ENCODE peak calls at places on chromosomes 1 and 21, in ten cellular contexts. W is Peyer's patch; S is nephron progenitor cell; J is WTC11; I is CD8-positive, alpha-beta T cell; H is astrocyte of the spinal cord; P is dorsolateral prefrontal cortex; D is GM06990; V is lower leg skin; M is heart right ventricle. Q is an unnamed sample.

GRCh38 chr1:40736085-40736531 is 44.6 kb downstream of the NFYC start:
- DNase-seq in W (no peak), S (no peak), J (no peak), I (no peak), H (peak), P (no peak), D (no peak), V (no peak), M (peak), Q (peak)

GRCh38 chr1:93331412-93331811 is 14.3 kb upstream of the DR1 start:
- DNase-seq in W (no peak), S (no peak), J (no peak), I (no peak), H (no peak), P (no peak), D (no peak), V (no peak), M (no peak), Q (no peak)

GRCh38 chr1:94336991-94337390 is 81.2 kb upstream of the ABCD3 start:
- DNase-seq in W (no peak), S (no peak), J (no peak), I (no peak), H (no peak), P (no peak), D (no peak), V (no peak), M (no peak), Q (no peak)

GRCh38 chr1:51305371-51305823 is 25.0 kb downstream of the TTC39A start:
- DNase-seq in W (peak), S (peak), J (no peak), I (no peak), H (no peak), P (no peak), D (no peak), V (no peak), M (no peak), Q (no peak)

GRCh38 chr1:243420968-243421675 is 165.3 kb downstream of the SDCCAG8 start:
- DNase-seq in W (no peak), S (no peak), J (no peak), I (no peak), H (no peak), P (no peak), D (no peak), V (no peak), M (no peak), Q (peak)

GRCh38 chr1:50422946-50423669 is at the start of gene DMRTA2:
- DNase-seq in W (peak), S (peak), J (peak), I (no peak), H (no peak), P (no peak), D (no peak), V (no peak), M (no peak), Q (peak)

GRCh38 chr1:204338997-204339396 is 20.7 kb downstream of the PLEKHA6 start:
- DNase-seq in W (peak), S (no peak), J (no peak), I (no peak), H (no peak), P (no peak), D (no peak), V (no peak), M (no peak), Q (no peak)

GRCh38 chr1:34642679-34643078 is 112.2 kb upstream of the GJB5 start:
- DNase-seq in W (no peak), S (no peak), J (peak), I (no peak), H (no peak), P (no peak), D (no peak), V (no peak), M (no peak), Q (no peak)

GRCh38 chr1:25912076-25912831 is 6.0 kb upstream of the STMN1 start:
- DNase-seq in W (no peak), S (no peak), J (no peak), I (no peak), H (peak), P (no peak), D (no peak), V (no peak), M (no peak), Q (no peak)

DNA sequence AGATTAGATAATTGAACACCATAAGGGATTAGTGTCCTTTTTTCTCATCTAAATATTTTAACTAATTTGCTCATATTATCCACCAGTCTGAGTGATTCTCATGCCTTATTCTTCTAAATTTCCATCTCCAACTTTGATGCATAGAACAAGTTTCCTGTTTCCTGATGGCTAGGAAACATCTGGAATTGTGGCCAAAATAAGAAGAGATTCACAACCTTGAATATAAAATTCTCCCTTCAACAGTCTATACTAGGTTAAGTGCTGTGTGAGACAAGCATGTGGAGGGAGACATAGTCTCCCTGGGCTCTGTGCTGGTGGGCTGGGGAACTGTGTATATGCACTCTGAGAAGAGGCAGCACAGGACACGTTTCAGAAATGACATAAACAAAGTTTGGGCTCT is 21.6 kb upstream of the ROR1 start:
- DNase-seq in W (no peak), S (no peak), J (no peak), I (no peak), H (no peak), P (no peak), D (no peak), V (no peak), M (no peak), Q (no peak)
- TF ChIP-seq CTCF in W (no peak), S (no peak), J (no peak), I (no peak), H (no peak), P (no peak), D (no peak), V (no peak), M (no peak), Q (no peak)

GRCh38 chr21:34991366-34991967 is 57.6 kb downstream of the RUNX1 start:
- DNase-seq in W (no peak), S (no peak), J (no peak), I (no peak), H (no peak), P (no peak), D (no peak), V (no peak), M (no peak), Q (no peak)

GRCh38 chr21:34989337-34990151 is 59.6 kb downstream of the RUNX1 start:
- DNase-seq in W (no peak), S (no peak), J (no peak), I (no peak), H (peak), P (no peak), D (no peak), V (no peak), M (no peak), Q (no peak)

GRCh38 chr21:34990842-34991241 is 58.3 kb downstream of the RUNX1 start:
- DNase-seq in W (no peak), S (no peak), J (no peak), I (no peak), H (no peak), P (no peak), D (no peak), V (no peak), M (no peak), Q (no peak)

GRCh38 chr21:34992736-34993135 is 56.4 kb downstream of the RUNX1 start:
- DNase-seq in W (no peak), S (no peak), J (no peak), I (no peak), H (peak), P (no peak), D (peak), V (peak), M (no peak), Q (no peak)

GRCh38 chr21:34992180-34992579 is 56.9 kb downstream of the RUNX1 start:
- DNase-seq in W (no peak), S (no peak), J (no peak), I (no peak), H (no peak), P (no peak), D (no peak), V (no peak), M (no peak), Q (no peak)
- TF ChIP-seq CTCF in W (no peak), S (no peak), J (no peak), I (no peak), H (no peak), P (no peak), D (no peak), V (no peak), M (no peak), Q (no peak)

DNA sequence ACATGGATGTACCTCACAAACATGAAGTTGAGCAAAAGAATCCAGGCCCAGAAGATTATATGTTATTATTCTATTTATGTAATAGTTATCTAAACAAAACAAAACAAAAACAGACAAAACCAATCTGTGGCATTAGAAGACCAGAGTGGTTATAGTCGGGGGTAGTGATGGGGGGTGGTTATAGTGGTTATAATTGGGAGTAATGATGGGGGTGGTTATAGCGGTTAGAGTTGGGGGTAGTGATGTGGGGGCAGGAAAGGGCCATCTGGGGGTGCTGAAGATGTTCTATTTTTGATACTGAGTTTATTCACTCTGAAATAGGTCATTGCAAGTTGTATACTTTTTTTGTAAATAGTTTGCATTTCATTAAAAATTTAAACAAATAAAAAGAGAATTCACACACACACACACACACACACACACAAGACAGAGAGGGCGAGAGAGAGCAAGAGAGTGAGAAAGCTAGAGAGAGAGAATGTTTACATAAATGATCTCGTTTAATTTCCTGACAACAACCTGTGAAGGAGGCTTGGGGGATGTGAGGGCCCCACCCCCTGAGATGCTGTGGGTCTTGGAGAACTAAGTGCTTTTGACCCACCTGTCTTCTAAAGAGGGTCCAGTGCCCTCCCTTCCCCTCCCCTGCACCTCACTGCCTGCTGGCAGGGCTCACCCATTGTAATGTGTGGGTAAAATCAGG is 37.4 kb downstream of the RHOU start:
- DNase-seq in W (no peak), S (no peak), J (no peak), I (no peak), H (no peak), P (no peak), D (no peak), V (no peak), M (no peak), Q (no peak)
- TF ChIP-seq CTCF in W (no peak), S (no peak), J (no peak), I (no peak), H (no peak), P (no peak), D (no peak), V (no peak), M (no peak), Q (no peak)

GRCh38 chr1:109239580-109240068 is 9.7 kb upstream of the CELSR2 start:
- DNase-seq in W (no peak), S (peak), J (peak), I (peak), H (peak), P (no peak), D (no peak), V (no peak), M (no peak), Q (peak)
- TF ChIP-seq CTCF in W (peak), S (peak), J (peak), I (peak), H (peak), P (peak), D (peak), V (no peak), M (peak), Q (peak)

DNA sequence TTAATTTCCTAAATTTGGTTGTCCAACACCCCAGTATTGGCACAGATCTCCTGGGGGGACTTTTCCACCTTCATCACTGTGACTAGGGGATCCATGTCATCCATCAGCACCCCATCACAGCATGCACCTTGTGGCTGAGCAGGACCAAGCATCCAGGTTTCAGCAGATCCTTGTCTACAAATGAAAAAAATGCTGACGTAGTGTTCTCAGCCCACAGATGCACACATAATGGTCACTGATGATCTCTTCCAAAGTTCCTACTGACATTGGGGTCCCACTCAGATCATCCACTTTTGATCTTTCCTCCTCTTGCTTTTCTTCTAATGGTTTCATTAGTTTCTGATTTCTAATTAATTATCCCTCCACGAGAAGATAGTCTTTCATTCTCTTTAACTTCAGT is 373.1 kb downstream of the TBX15 start:
- DNase-seq in W (no peak), S (no peak), J (no peak), I (no peak), H (no peak), P (no peak), D (no peak), V (no peak), M (no peak), Q (no peak)
- TF ChIP-seq CTCF in W (no peak), S (no peak), J (no peak), I (no peak), H (no peak), P (no peak), D (no peak), V (no peak), M (no peak), Q (no peak)

DNA sequence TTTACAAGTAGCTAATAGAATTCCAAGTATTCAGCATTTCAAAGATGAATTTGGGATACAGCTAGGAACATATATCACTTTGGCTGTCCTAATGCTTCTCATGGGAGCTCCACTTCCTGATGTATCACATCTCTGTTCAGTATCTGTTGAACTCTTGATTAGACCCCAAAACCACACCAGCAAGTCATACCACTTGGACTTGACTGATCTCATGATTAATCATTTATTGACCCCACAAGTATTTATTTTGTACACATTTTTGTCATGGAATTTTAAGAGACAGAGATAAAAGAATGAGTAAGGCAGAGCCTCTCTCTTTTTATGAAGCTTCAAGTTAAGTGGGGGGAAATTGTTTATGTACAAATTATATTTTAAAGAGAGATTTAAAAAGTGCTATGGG is 30.0 kb downstream of the TMPRSS15 start:
- DNase-seq in W (no peak), S (no peak), J (no peak), I (no peak), H (no peak), P (no peak), D (no peak), V (no peak), M (no peak), Q (no peak)
- TF ChIP-seq CTCF in W (no peak), S (no peak), J (no peak), I (no peak), H (no peak), P (no peak), D (no peak), V (no peak), M (no peak), Q (no peak)